ENCODE peak calls at places on chromosome 18, in five cellular contexts. V, L, B, O and X are unnamed samples.
A peak's percentile ranks its signal among the peaks of the same experiment; 100 is the strongest.

GRCh38 chr18:8898990-8899389 is 193.6 kb downstream of the MTCL1 start:
- DNase-seq in V (no peak), O (no peak), L (no peak), B (no peak), X (no peak)

GRCh38 chr18:3062798-3063563 is 50.0 kb upstream of the LPIN2 start:
- DNase-seq in O (no peak), V (peak; percentile 28), L (peak; percentile 88), B (peak; percentile 91), X (no peak)

GRCh38 chr18:8212893-8213805 is 396.1 kb upstream of the RAB12 start:
- DNase-seq in V (peak; percentile 91), B (no peak), L (no peak), O (peak; percentile 48), X (no peak)

GRCh38 chr18:55415258-55415871 is 172.6 kb downstream of the TCF4 start:
- DNase-seq in B (peak; percentile 94), V (peak; percentile 85), L (peak; percentile 92), O (peak; percentile 48), X (peak; percentile 16)

GRCh38 chr18:34258176-34258575 is 33.5 kb upstream of the NOL4 start:
- DNase-seq in O (no peak), B (no peak), V (no peak), L (no peak), X (no peak)

GRCh38 chr18:66616523-66616983 is 12.7 kb upstream of the CDH19 start:
- DNase-seq in L (peak; percentile 33), V (no peak), O (no peak), B (no peak), X (no peak)

GRCh38 chr18:75639468-75639831 is 211.9 kb upstream of the SMIM21 start:
- DNase-seq in O (no peak), B (no peak), V (no peak), L (peak; percentile 48), X (no peak)

GRCh38 chr18:23422751-23423418 is 30.2 kb upstream of the RIOK3 start:
- DNase-seq in B (peak; percentile 91), V (no peak), L (peak; percentile 77), O (no peak), X (peak; percentile 88)

GRCh38 chr18:1057367-1057766 is 152.7 kb downstream of the ADCYAP1 start:
- DNase-seq in V (no peak), O (no peak), L (no peak), B (no peak), X (no peak)

GRCh38 chr18:55906533-55906932 is 318.5 kb upstream of the TCF4 start:
- DNase-seq in L (no peak), V (no peak), O (no peak), B (no peak), X (no peak)

GRCh38 chr18:22285299-22286140 is 116.1 kb downstream of the GATA6 start:
- DNase-seq in B (no peak), O (no peak), L (peak; percentile 25), V (no peak), X (no peak)

GRCh38 chr18:12086249-12086648 is 7.4 kb upstream of the ANKRD62 start:
- DNase-seq in O (no peak), B (peak; percentile 73), L (peak; percentile 92), V (no peak), X (no peak)

GRCh38 chr18:50956116-50956515 is 11.7 kb upstream of the ELAC1 start:
- DNase-seq in O (no peak), B (no peak), L (no peak), V (no peak), X (no peak)

GRCh38 chr18:75247601-75248421 is 37.2 kb downstream of the TSHZ1 start:
- DNase-seq in V (peak; percentile 86), L (peak; percentile 35), B (no peak), O (no peak), X (no peak)

GRCh38 chr18:63440219-63440618 is 17.9 kb upstream of the VPS4B start:
- DNase-seq in L (no peak), O (no peak), B (no peak), V (no peak), X (no peak)

GRCh38 chr18:13176847-13177246 is 41.7 kb upstream of the LDLRAD4 start:
- DNase-seq in L (peak; percentile 51), B (no peak), V (no peak), O (no peak), X (no peak)
- H3K4me3 ChIP-seq in L (no peak overlapping the region), B (no peak overlapping the region), V (no peak overlapping the region), O (no peak overlapping the region), X (no peak overlapping the region)

GRCh38 chr18:48672671-48673340 is 134.0 kb downstream of the CTIF start:
- DNase-seq in L (no peak), B (peak; percentile 47), O (no peak), V (no peak), X (no peak)

GRCh38 chr18:48675330-48675761 is 136.5 kb downstream of the CTIF start:
- DNase-seq in L (peak; percentile 90), O (peak; percentile 63), V (peak; percentile 83), B (peak; percentile 93), X (peak; percentile 82)

GRCh38 chr18:48674758-48675157 is 135.9 kb downstream of the CTIF start:
- DNase-seq in L (no peak), V (no peak), B (peak; percentile 35), O (no peak), X (no peak)

GRCh38 chr18:48673456-48674197 is 134.8 kb downstream of the CTIF start:
- DNase-seq in V (no peak), L (no peak), O (no peak), B (peak; percentile 50), X (no peak)

GRCh38 chr18:48674198-48674721 is 135.4 kb downstream of the CTIF start:
- DNase-seq in B (peak; percentile 85), L (peak; percentile 60), O (no peak), V (peak; percentile 21), X (no peak)
- TF ChIP-seq CTCF in B (no peak), L (no peak), O (no peak), V (peak; percentile 1), X (no peak)

DNA sequence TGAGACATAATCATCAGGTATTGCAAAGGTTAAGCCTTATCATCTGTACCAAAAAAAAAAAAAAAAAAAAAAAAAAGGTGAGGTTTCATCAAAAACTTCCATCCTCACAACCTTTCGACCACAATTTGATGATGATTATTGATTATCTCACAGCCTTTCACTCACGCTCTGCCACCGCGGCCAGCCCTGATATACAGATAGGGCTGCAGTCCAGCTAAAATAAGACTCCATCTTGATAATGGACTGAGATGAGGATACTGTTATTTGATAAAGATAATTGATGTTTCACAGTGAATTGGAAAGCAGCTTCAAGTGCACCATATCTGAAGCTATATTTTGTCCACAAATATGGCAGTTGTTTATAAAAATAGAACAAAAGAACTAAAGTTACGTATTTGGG is 159.7 kb upstream of the BOD1L2 start:
- DNase-seq in B (no peak), V (no peak), L (no peak), O (no peak), X (no peak)
- H3K4me3 ChIP-seq in B (no peak overlapping the region), V (no peak overlapping the region), L (no peak overlapping the region), O (no peak overlapping the region), X (no peak overlapping the region)

DNA sequence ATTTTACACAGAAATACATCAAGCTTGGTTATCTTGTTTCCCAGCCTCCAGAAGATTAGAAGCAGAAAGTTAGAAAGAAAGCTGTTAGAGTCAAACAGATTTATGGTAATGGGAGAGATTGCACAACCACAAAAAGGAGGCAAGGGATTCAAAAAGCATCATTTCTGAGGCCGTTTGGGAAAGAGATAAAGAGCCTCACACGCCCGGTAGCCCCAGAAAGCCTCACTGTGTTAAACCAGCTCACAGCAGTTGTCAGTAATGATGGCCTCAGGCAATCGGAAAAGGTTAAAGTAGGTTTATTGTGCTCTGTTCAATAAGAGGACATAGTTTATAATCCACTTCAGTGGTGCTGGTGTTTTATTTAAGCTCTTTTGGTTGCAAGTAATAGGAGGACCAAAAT is 111.3 kb downstream of the DCC start:
- DNase-seq in L (no peak), V (no peak), B (no peak), O (no peak), X (no peak)
- TF ChIP-seq CTCF in L (no peak), V (no peak), B (no peak), O (no peak), X (no peak)

DNA sequence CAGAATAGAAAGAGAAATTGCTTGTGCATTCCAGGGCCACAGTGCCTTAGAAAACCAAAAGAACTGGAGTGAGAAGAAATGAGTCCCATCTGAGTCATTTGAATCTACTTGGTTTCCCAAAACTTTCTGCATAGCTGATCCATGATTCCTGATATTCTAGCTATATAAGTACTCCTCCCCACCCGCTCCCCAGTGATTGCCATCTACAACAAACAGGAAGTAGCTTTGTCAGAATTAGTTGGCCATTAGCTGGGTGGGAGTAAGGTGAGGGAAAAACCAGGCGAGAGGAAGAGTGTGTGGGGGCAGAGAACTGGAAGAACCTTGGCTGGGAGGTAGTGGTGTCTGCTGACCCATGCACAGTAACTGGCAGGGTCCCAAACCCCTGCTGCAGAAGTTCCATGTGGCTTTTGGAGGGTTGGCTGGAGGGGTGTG is 122.1 kb downstream of the ACAA2 start:
- DNase-seq in L (no peak), B (no peak), O (peak; percentile 59), V (peak; percentile 90), X (no peak)
- H3K4me3 ChIP-seq in L (no peak overlapping the region), B (no peak overlapping the region), O (no peak overlapping the region), V (no peak overlapping the region), X (no peak overlapping the region)

GRCh38 chr18:37332764-37333420 is 232.7 kb downstream of the CELF4 start:
- DNase-seq in L (no peak), B (no peak), V (no peak), O (no peak), X (no peak)

GRCh38 chr18:37335337-37335736 is 230.3 kb downstream of the CELF4 start:
- DNase-seq in O (no peak), B (no peak), L (peak; percentile 19), V (peak; percentile 2), X (no peak)

GRCh38 chr18:37339701-37340215 is 225.8 kb downstream of the CELF4 start:
- DNase-seq in V (no peak), O (no peak), L (no peak), B (no peak), X (no peak)

GRCh38 chr18:37334494-37335125 is 231.0 kb downstream of the CELF4 start:
- DNase-seq in B (no peak), O (no peak), L (no peak), V (peak; percentile 45), X (no peak)

DNA sequence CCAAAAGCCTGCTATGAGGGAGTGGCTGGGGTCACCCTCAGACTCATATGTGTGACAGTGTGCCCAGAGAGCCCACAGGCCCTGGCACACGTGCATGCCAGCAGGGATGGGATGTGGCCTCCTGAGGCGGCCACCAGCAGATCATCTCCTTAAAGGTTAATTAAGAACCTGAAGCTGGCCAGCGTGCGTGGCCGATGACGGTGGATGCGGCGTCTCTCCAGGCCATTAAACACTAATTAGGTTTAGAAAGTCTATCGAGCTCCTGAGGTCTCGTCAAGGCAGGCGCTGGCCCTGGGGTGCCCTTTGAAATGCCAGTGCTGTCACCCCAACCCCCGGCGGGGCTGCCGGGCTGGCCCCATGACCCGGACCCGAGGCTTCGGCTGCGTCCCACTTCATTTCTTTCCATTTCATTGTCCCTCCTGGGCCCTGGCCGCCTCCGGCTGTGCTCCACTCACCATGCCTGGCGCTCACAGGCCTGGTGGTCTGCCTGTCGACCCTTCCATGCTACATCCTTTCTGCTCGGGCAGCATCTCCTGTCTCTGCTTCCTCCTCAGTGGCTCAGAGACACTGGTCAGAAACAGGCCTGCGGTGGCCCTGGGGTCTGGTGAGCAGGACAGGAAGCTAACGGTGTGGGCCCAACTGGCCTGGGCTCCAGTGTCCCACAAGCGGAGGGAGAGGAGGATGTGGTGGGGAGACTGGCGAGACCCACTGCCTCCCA is 228.9 kb downstream of the CELF4 start:
- DNase-seq in B (no peak), O (no peak), V (no peak), L (no peak), X (no peak)
- TF ChIP-seq CTCF in B (no peak), O (no peak), V (no peak), L (no peak), X (no peak)

GRCh38 chr18:45686892-45687611 is 36.9 kb upstream of the SLC14A1 start:
- DNase-seq in V (peak; percentile 28), L (peak; percentile 24), O (no peak), B (peak; percentile 86), X (peak; percentile 71)
- H3K4me3 ChIP-seq in V (no peak overlapping the region), L (no peak overlapping the region), O (no peak overlapping the region), B (peak overlapping the region; percentile 33), X (peak overlapping the region; percentile 45)

GRCh38 chr18:38241216-38241615 is 675.6 kb upstream of the CELF4 start:
- DNase-seq in B (no peak), L (no peak), O (no peak), V (peak; percentile 50), X (no peak)
- TF ChIP-seq CTCF in B (no peak), L (no peak), O (no peak), V (no peak), X (no peak)